ENCODE peak calls at places on chromosome 1, in four cellular contexts. W is left lung, Z is right atrium auricular region, P is cardiac fibroblast. V is an unnamed sample.
A peak's percentile ranks its signal among the peaks of the same experiment; 100 is the strongest.

GRCh38 chr1:47468759-47469404 is 31.0 kb downstream of the FOXD2 start:
- DNase-seq in P (no peak), W (no peak), Z (no peak), V (no peak)

GRCh38 chr1:156692958-156693857 is 12.2 kb downstream of the CRABP2 start:
- DNase-seq in W (peak; percentile 47), Z (no peak), P (no peak), V (no peak)

GRCh38 chr1:158121604-158122254 is 59.0 kb upstream of the CD1D start:
- DNase-seq in W (no peak), P (peak; percentile 59), Z (no peak), V (peak; percentile 36)

GRCh38 chr1:244224487-244225430 is 173.7 kb downstream of the ZBTB18 start:
- DNase-seq in Z (no peak), W (no peak), P (peak; percentile 46), V (peak; percentile 38)

GRCh38 chr1:19892129-19892528 is 9.9 kb downstream of the OTUD3 start:
- DNase-seq in W (no peak), P (no peak), Z (no peak), V (no peak)

GRCh38 chr1:181347495-181348390 is 135.6 kb upstream of the CACNA1E start:
- DNase-seq in W (no peak), P (no peak), Z (peak; percentile 34), V (no peak)

GRCh38 chr1:87648720-87649119 is 320.0 kb downstream of the LMO4 start:
- DNase-seq in W (no peak), P (no peak), Z (no peak), V (no peak)

GRCh38 chr1:21662426-21663250 is 6.5 kb downstream of the RAP1GAP start:
- DNase-seq in Z (no peak), P (no peak), W (no peak), V (no peak)

GRCh38 chr1:198623920-198624647 is 14.8 kb upstream of the PTPRC start:
- DNase-seq in P (peak; percentile 60), Z (no peak), W (no peak), V (peak; percentile 63)

GRCh38 chr1:37020653-37021277 is 13.6 kb downstream of the GRIK3 start:
- DNase-seq in W (no peak), Z (no peak), P (no peak), V (no peak)

GRCh38 chr1:64471218-64471719 is 1.3 kb downstream of the CACHD1 start:
- DNase-seq in W (peak; percentile 85), P (no peak), Z (no peak), V (peak; percentile 20)

GRCh38 chr1:158105342-158105741 is 75.4 kb upstream of the CD1D start:
- DNase-seq in Z (no peak), P (no peak), W (no peak), V (no peak)

GRCh38 chr1:228305721-228306152 is 97.9 kb downstream of the OBSCN start:
- DNase-seq in W (peak; percentile 59), Z (no peak), P (no peak), V (no peak)

GRCh38 chr1:227924838-227925574 is 22.7 kb downstream of the WNT9A start:
- DNase-seq in P (no peak), W (peak; percentile 83), Z (no peak), V (no peak)

GRCh38 chr1:179026813-179027664 is 1.3 kb downstream of the FAM20B start:
- DNase-seq in Z (no peak), W (no peak), P (no peak), V (no peak)

GRCh38 chr1:21397813-21398188 is 42.1 kb upstream of the NBPF3 start:
- DNase-seq in Z (no peak), P (no peak), W (no peak), V (no peak)

GRCh38 chr1:78247079-78247478 is 201.3 kb downstream of the GIPC2 start:
- DNase-seq in Z (no peak), W (no peak), P (no peak), V (no peak)

GRCh38 chr1:66503841-66504470 is 30.0 kb upstream of the SGIP1 start:
- DNase-seq in Z (no peak), P (peak; percentile 79), W (no peak), V (peak; percentile 82)

GRCh38 chr1:227934476-227935313 is 13.0 kb downstream of the WNT9A start:
- DNase-seq in P (peak; percentile 62), Z (peak; percentile 68), W (no peak), V (peak; percentile 49)

GRCh38 chr1:115217150-115218033 is 120.7 kb downstream of the NGF start:
- DNase-seq in P (peak; percentile 47), W (no peak), Z (peak; percentile 78), V (peak; percentile 28)

GRCh38 chr1:94526581-94526980 is 15.0 kb downstream of the F3 start:
- DNase-seq in Z (no peak), W (no peak), P (no peak), V (peak; percentile 48)

GRCh38 chr1:94528271-94528670 is 13.3 kb downstream of the F3 start:
- DNase-seq in W (no peak), P (no peak), Z (no peak), V (peak; percentile 93)

GRCh38 chr1:94528826-94529225 is 12.7 kb downstream of the F3 start:
- DNase-seq in W (no peak), Z (no peak), P (no peak), V (peak; percentile 76)

GRCh38 chr1:94526152-94526551 is 15.4 kb downstream of the F3 start:
- DNase-seq in Z (no peak), P (no peak), W (no peak), V (no peak)

GRCh38 chr1:94527447-94528031 is 14.0 kb downstream of the F3 start:
- DNase-seq in W (no peak), Z (no peak), P (peak; percentile 38), V (peak; percentile 93)
- TF ChIP-seq CTCF in W (no peak), Z (no peak), P (no peak), V (peak; percentile 8)

DNA sequence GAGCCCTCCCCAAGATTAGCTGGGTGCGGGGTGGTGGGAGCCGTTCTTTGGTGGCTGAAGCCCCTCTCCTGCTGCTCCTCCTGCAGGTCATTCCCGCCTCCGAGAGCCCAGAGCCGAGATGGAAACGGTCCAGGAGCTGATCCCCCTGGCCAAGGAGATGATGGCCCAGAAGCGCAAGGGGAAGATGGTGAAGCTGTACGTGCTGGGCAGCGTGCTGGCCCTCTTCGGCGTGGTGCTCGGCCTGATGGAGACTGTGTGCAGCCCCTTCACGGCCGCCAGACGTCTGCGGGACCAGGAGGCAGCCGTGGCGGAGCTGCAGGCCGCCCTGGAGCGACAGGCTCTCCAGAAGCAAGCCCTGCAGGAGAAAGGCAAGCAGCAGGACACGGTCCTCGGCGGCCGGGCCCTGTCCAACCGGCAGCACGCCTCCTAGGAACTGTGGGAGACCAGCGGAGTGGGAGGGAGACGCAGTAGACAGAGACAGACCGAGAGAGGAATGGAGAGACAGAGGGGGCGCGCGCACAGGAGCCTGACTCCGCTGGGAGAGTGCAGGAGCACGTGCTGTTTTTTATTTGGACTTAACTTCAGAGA is 449 bp downstream of the G0S2 start:
- DNase-seq in P (peak; percentile 41), W (peak; percentile 86), Z (no peak), V (no peak)
- H3K4me3 ChIP-seq in P (peak overlapping the region; percentile 62), W (peak overlapping the region; percentile 31), Z (peak overlapping the region; percentile 56), V (peak overlapping the region; percentile 59)

GRCh38 chr1:110471131-110471530 is 20.2 kb downstream of the PROK1 start:
- DNase-seq in P (no peak), Z (no peak), W (no peak), V (no peak)
- TF ChIP-seq CTCF in P (no peak), Z (no peak), W (no peak), V (no peak)

DNA sequence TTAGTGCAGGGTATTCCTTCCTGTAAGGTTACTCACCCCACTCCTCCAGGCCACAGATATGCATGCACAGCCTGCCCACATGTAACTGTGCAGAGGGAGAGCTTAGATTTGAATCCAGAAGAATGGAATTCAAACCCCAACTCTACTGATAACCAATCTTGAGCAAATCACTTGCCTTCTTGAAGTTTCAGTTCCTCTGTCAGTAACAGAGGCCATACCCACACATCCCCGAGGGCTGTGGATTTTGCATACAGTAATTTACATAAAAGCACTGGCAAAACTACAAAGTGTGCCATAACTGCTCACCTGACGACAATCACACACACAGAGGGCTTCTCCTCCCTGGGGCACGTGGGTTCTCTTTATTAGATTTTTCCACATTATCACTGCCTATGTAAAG is 18.7 kb downstream of the CD247 start:
- DNase-seq in Z (no peak), W (no peak), P (no peak), V (no peak)
- H3K4me3 ChIP-seq in Z (no peak overlapping the region), W (no peak overlapping the region), P (no peak overlapping the region), V (no peak overlapping the region)

DNA sequence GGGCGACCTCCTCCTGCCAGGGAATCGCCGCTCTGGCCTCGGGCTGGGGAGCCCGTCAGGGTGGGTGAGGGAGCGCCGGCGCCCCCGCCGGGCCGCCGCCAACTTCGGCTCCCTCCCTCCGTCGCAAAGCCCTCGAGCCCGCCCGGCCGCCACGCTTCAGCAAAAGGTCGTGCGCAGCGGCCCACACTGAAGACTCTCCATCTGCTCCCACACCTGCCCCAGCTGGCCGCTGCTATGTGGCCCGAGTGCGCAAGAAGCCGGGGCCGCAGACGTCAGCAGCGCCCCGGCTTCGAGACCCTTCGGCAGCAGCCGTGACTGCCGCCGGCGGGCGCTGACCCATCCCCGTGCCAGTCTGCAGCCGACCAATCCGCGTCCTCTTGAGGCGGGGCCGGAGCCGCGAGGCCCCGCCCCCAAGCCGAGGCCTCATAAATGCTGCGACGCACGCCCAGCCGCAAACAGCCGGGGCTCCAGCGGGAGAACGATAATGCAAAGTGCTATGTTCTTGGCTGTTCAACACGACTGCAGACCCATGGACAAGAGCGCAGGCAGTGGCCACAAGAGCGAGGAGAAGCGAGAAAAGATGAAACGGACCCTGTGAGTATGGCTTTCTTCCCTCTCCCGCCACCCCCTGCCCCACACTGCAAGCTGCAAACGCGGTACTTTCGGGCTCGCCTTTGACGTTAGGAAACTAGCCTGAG is at the start of gene RGS2:
- DNase-seq in P (peak; percentile 97), Z (peak; percentile 96), W (peak; percentile 97), V (peak; percentile 96)
- TF ChIP-seq CTCF in P (no peak), Z (peak; percentile 13), W (no peak), V (no peak)

GRCh38 chr1:212914789-212915188 is 35.6 kb upstream of the VASH2 start:
- DNase-seq in Z (no peak), W (no peak), P (no peak), V (no peak)

GRCh38 chr1:212916395-212917133 is 33.8 kb upstream of the VASH2 start:
- DNase-seq in P (peak; percentile 49), Z (peak; percentile 66), W (peak; percentile 80), V (peak; percentile 24)

GRCh38 chr1:212917134-212917485 is 33.2 kb upstream of the VASH2 start:
- DNase-seq in Z (no peak), P (no peak), W (no peak), V (no peak)

GRCh38 chr1:212917858-212918257 is 32.5 kb upstream of the VASH2 start:
- DNase-seq in W (no peak), P (no peak), Z (no peak), V (no peak)

GRCh38 chr1:212915245-212916091 is 34.9 kb upstream of the VASH2 start:
- DNase-seq in P (peak; percentile 87), W (no peak), Z (peak; percentile 83), V (peak; percentile 69)
- H3K4me3 ChIP-seq in P (no peak overlapping the region), W (no peak overlapping the region), Z (no peak overlapping the region), V (no peak overlapping the region)